ENCODE peak calls at places on chromosomes 13 and 19, in five cellular contexts. Q is activated CD4-positive, alpha-beta T cell treated with anti-CD3 and anti-CD28 coated beads for 24 hours; V is T-helper 9 cell; A is COR-L47; I is endodermal cell. R is an unnamed sample.

GRCh38 chr19:37654833-37655688 is at the start of gene ZFP30:
- DNase-seq in Q (peak), V (peak), A (peak), I (peak), R (peak)

GRCh38 chr19:48806518-48806817 is 4.4 kb downstream of the BCAT2 start:
- DNase-seq in Q (peak), V (peak), A (no peak), I (peak), R (peak)

GRCh38 chr19:45161715-45162463 is 1.1 kb upstream of the NKPD1 start:
- DNase-seq in Q (no peak), V (no peak), A (peak), I (peak), R (no peak)

GRCh38 chr19:8610041-8610927 is at the start of gene ADAMTS10:
- DNase-seq in Q (no peak), V (peak), A (no peak), I (peak), R (no peak)

GRCh38 chr13:97875911-97876310 is 77.6 kb upstream of the IPO5 start:
- DNase-seq in Q (no peak), V (no peak), A (no peak), I (no peak), R (no peak)

GRCh38 chr13:97627566-97627965 is 193.6 kb downstream of the RAP2A start:
- DNase-seq in Q (no peak), V (no peak), A (no peak), I (peak), R (no peak)

GRCh38 chr13:32237681-32238080 is 77.5 kb downstream of the ZAR1L start:
- DNase-seq in Q (no peak), V (no peak), A (no peak), I (no peak), R (no peak)

GRCh38 chr19:2171349-2172145 is 7.8 kb downstream of the DOT1L start:
- DNase-seq in Q (peak), V (peak), A (no peak), I (peak), R (peak)

GRCh38 chr19:17847538-17848366 is at the start of gene JAK3:
- DNase-seq in Q (peak), V (peak), A (no peak), I (peak), R (no peak)

GRCh38 chr19:35140898-35141626 is 2.0 kb upstream of the FXYD7 start:
- DNase-seq in Q (peak), V (peak), A (peak), I (peak), R (peak)

GRCh38 chr13:113832204-113832603 is 31.7 kb downstream of the GAS6 start:
- DNase-seq in Q (no peak), V (no peak), A (no peak), I (no peak), R (no peak)

GRCh38 chr19:47230122-47230920 is 678 bp downstream of the BBC3 start:
- DNase-seq in Q (peak), V (peak), A (no peak), I (peak), R (no peak)

GRCh38 chr19:4025317-4025716 is 17.8 kb downstream of the PIAS4 start:
- DNase-seq in Q (no peak), V (no peak), A (no peak), I (no peak), R (no peak)

GRCh38 chr19:51702754-51703654 is 9.9 kb downstream of the SPACA6 start:
- DNase-seq in Q (no peak), V (no peak), A (no peak), I (peak), R (no peak)

GRCh38 chr19:2653717-2654584 is 48.5 kb downstream of the GNG7 start:
- DNase-seq in Q (no peak), V (no peak), A (no peak), I (peak), R (no peak)

GRCh38 chr19:49133621-49134454 is 14.5 kb downstream of the PPFIA3 start:
- DNase-seq in Q (no peak), V (no peak), A (no peak), I (peak), R (peak)

GRCh38 chr13:25879466-25879865 is 172.3 kb downstream of the SHISA2 start:
- DNase-seq in Q (no peak), V (no peak), A (no peak), I (no peak), R (no peak)